ENCODE peak calls at places on chromosomes 2 and 18, in four cellular contexts. B is gastrocnemius medialis, L is HCT116, G is ovary. Y is an unnamed sample.

GRCh38 chr2:213451542-213452256 is 167.4 kb downstream of the SPAG16 start:
- DNase-seq in B (no peak), L (no peak), G (no peak), Y (peak; percentile 86)

GRCh38 chr2:205726506-205726905 is 44.2 kb downstream of the NRP2 start:
- DNase-seq in B (no peak), L (no peak), G (no peak), Y (no peak)

GRCh38 chr18:35267809-35268208 is 22.2 kb downstream of the ZSCAN30 start:
- DNase-seq in B (no peak), L (no peak), G (peak; percentile 32), Y (peak; percentile 80)

GRCh38 chr2:75607988-75608683 is 38.4 kb upstream of the MRPL19 start:
- DNase-seq in B (no peak), L (no peak), G (no peak), Y (peak; percentile 72)

GRCh38 chr2:237532225-237532624 is 34.1 kb upstream of the PRLH start:
- DNase-seq in B (no peak), L (no peak), G (no peak), Y (no peak)

GRCh38 chr18:55838841-55839240 is 250.8 kb upstream of the TCF4 start:
- DNase-seq in B (no peak), L (no peak), G (no peak), Y (no peak)

GRCh38 chr2:219179601-219180465 is 1.8 kb downstream of the RETREG2 start:
- DNase-seq in B (no peak), L (no peak), G (peak; percentile 12), Y (no peak)

GRCh38 chr2:207230261-207231105 is 64.7 kb upstream of the KLF7 start:
- DNase-seq in B (no peak), L (peak; percentile 26), G (no peak), Y (peak; percentile 24)

GRCh38 chr2:38574278-38574677 is 28.4 kb downstream of the HNRNPLL start:
- DNase-seq in B (no peak), L (no peak), G (no peak), Y (no peak)

GRCh38 chr2:197144183-197144582 is 166.4 kb downstream of the ANKRD44 start:
- DNase-seq in B (no peak), L (no peak), G (no peak), Y (no peak)

GRCh38 chr2:226247289-226248275 is 552.0 kb downstream of the IRS1 start:
- DNase-seq in B (no peak), L (no peak), G (no peak), Y (no peak)

GRCh38 chr2:8306530-8307351 is 375.1 kb upstream of the ID2 start:
- DNase-seq in B (no peak), L (no peak), G (no peak), Y (no peak)

GRCh38 chr2:215633360-215633759 is 197.5 kb upstream of the FN1 start:
- DNase-seq in B (no peak), L (no peak), G (no peak), Y (no peak)
- H3K9me3 ChIP-seq in B (no peaks in the 10 kb centered on the region), L (no peaks in the 10 kb centered on the region), G (no peaks in the 10 kb centered on the region), Y (no peaks in the 10 kb centered on the region)

GRCh38 chr2:58972737-58973136 is 731.6 kb upstream of the FANCL start:
- DNase-seq in B (no peak), L (no peak), G (no peak), Y (no peak)
- H3K4me3 ChIP-seq in B (no peak overlapping the region), L (no peak overlapping the region), G (no peak overlapping the region), Y (no peak overlapping the region)

GRCh38 chr18:9130806-9131205 is 5.8 kb upstream of the ANKRD12 start:
- DNase-seq in B (no peak), L (no peak), G (no peak), Y (no peak)

GRCh38 chr18:9133225-9133624 is 3.4 kb upstream of the ANKRD12 start:
- DNase-seq in B (no peak), L (no peak), G (no peak), Y (no peak)

GRCh38 chr18:9130195-9130594 is 6.4 kb upstream of the ANKRD12 start:
- DNase-seq in B (no peak), L (no peak), G (no peak), Y (no peak)

GRCh38 chr18:9135081-9135911 is 1.3 kb upstream of the ANKRD12 start:
- DNase-seq in B (no peak), L (no peak), G (no peak), Y (no peak)

GRCh38 chr18:9132628-9133027 is 4.0 kb upstream of the ANKRD12 start:
- DNase-seq in B (no peak), L (no peak), G (no peak), Y (no peak)
- H3K4me1 ChIP-seq in B (peaks cover 47% of the 10 kb centered on the region), L (peaks cover 12% of the 10 kb centered on the region), G (no peaks in the 10 kb centered on the region), Y (peaks cover 2% of the 10 kb centered on the region)

DNA sequence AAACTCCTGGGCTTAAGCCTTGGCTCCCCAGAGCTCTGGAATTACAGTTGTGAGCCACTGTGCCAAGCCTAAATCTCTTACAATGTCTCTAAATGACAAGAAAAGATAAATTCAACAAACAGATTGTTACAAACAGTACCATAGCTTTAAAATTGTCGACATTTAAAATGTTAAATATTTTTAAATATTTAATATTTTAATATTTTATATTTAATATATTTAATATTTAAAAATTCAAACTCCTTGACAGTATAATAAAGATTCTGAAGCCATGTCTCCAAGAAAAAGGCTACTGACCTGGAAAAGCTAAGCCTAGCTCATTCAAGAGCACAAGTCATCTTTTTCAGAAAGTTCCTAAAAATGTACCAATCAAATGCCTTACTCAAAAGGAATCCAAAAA is 75.3 kb downstream of the INPP5D start:
- DNase-seq in B (no peak), L (no peak), G (no peak), Y (no peak)
- H3K9me3 ChIP-seq in B (no peaks in the 10 kb centered on the region), L (peaks cover 3% of the 10 kb centered on the region), G (no peaks in the 10 kb centered on the region), Y (no peaks in the 10 kb centered on the region)

GRCh38 chr2:150120271-150120950 is 367.1 kb downstream of the RND3 start:
- DNase-seq in B (no peak), L (no peak), G (no peak), Y (no peak)

GRCh38 chr2:150125188-150125587 is 362.3 kb downstream of the RND3 start:
- DNase-seq in B (no peak), L (no peak), G (no peak), Y (no peak)

GRCh38 chr2:150125708-150126107 is 361.8 kb downstream of the RND3 start:
- DNase-seq in B (no peak), L (no peak), G (no peak), Y (no peak)

GRCh38 chr2:150119860-150120259 is 367.6 kb downstream of the RND3 start:
- DNase-seq in B (no peak), L (no peak), G (no peak), Y (no peak)

GRCh38 chr2:150122871-150123588 is 364.4 kb downstream of the RND3 start:
- DNase-seq in B (no peak), L (no peak), G (no peak), Y (no peak)
- H3K4me3 ChIP-seq in B (no peak overlapping the region), L (no peak overlapping the region), G (no peak overlapping the region), Y (no peak overlapping the region)

GRCh38 chr2:84212611-84213314 is 246.3 kb downstream of the SUCLG1 start:
- DNase-seq in B (no peak), L (no peak), G (no peak), Y (no peak)
- H3K4me1 ChIP-seq in B (no peaks in the 10 kb centered on the region), L (no peaks in the 10 kb centered on the region), G (no peaks in the 10 kb centered on the region), Y (no peaks in the 10 kb centered on the region)

GRCh38 chr2:176103634-176104337 is 3.3 kb upstream of the HOXD11 start:
- DNase-seq in B (no peak), L (no peak), G (no peak), Y (no peak)
- H3K9me3 ChIP-seq in B (no peaks in the 10 kb centered on the region), L (no peaks in the 10 kb centered on the region), G (peaks cover 3% of the 10 kb centered on the region), Y (no peaks in the 10 kb centered on the region)

GRCh38 chr2:179049546-179050311 is at the start of gene CCDC141:
- DNase-seq in B (peak; percentile 24), L (no peak), G (no peak), Y (no peak)
- H3K4me3 ChIP-seq in B (peak within 1 kb of the TSS; percentile 37), L (no peak within 1 kb of the TSS), G (no peak within 1 kb of the TSS), Y (no peak within 1 kb of the TSS)